ENCODE peak calls at places on chromosome X, in nine cellular contexts. W, J, D, U, I, M, T, H and G are unnamed samples.
A peak's percentile ranks its signal among the peaks of the same experiment; 100 is the strongest.

GRCh38 chrX:65532016-65532415 is 2.6 kb downstream of the LAS1L start:
- DNase-seq in W (peak; percentile 3), J (no peak), D (no peak), U (no peak), I (no peak), M (no peak), T (no peak), H (no peak), G (no peak)

GRCh38 chrX:14670819-14671218 is 141.5 kb downstream of the GLRA2 start:
- DNase-seq in W (no peak), J (no peak), D (no peak), U (no peak), I (no peak), M (no peak), T (no peak), H (no peak), G (no peak)

GRCh38 chrX:120514236-120514635 is 45.1 kb upstream of the LAMP2 start:
- DNase-seq in W (peak; percentile 24), J (no peak), D (no peak), U (peak; percentile 42), I (peak; percentile 33), M (peak; percentile 7), T (no peak), H (no peak), G (no peak)

GRCh38 chrX:100625985-100626491 is 10.6 kb downstream of the TSPAN6 start:
- DNase-seq in W (no peak), J (no peak), D (no peak), U (no peak), I (no peak), M (no peak), T (no peak), H (no peak), G (no peak)

GRCh38 chrX:37816766-37817165 is 30.6 kb downstream of the DYNLT3 start:
- DNase-seq in W (no peak), J (no peak), D (no peak), U (no peak), I (no peak), M (no peak), T (no peak), H (no peak), G (no peak)

GRCh38 chrX:21657318-21658151 is 595 bp downstream of the KLHL34 start:
- DNase-seq in W (no peak), J (no peak), D (no peak), U (no peak), I (no peak), M (no peak), T (no peak), H (no peak), G (no peak)

GRCh38 chrX:150365953-150366911 is 3.1 kb downstream of the MAMLD1 start:
- DNase-seq in W (no peak), J (peak; percentile 49), D (peak; percentile 56), U (peak; percentile 71), I (no peak), M (peak; percentile 83), T (no peak), H (no peak), G (peak; percentile 15)

GRCh38 chrX:71367396-71367795 is 1.2 kb downstream of the TAF1 start:
- DNase-seq in W (no peak), J (no peak), D (no peak), U (no peak), I (no peak), M (no peak), T (no peak), H (no peak), G (no peak)

GRCh38 chrX:14776901-14777300 is 96.0 kb downstream of the FANCB start:
- DNase-seq in W (no peak), J (no peak), D (peak; percentile 18), U (no peak), I (no peak), M (no peak), T (no peak), H (no peak), G (peak; percentile 5)

GRCh38 chrX:55119712-55120111 is 30.9 kb downstream of the PAGE2 start:
- DNase-seq in W (no peak), J (no peak), D (no peak), U (no peak), I (no peak), M (peak; percentile 20), T (no peak), H (no peak), G (no peak)

GRCh38 chrX:138128025-138128671 is 562.2 kb downstream of the ZIC3 start:
- DNase-seq in W (peak; percentile 23), J (no peak), D (peak; percentile 20), U (peak; percentile 64), I (peak; percentile 13), M (peak; percentile 0), T (no peak), H (no peak), G (no peak)